ENCODE peak calls at places on chromosome 22, in four cellular contexts. N is bronchial epithelial cell; F is stimulated activated naive CD8-positive, alpha-beta T cell treated with anti-CD3 and anti-CD28 coated beads, Interleukin-15, amount 100 ng/mL, for 72 hours; O is pons. G is an unnamed sample.

GRCh38 chr22:37240941-37241320 is 3.1 kb downstream of the RAC2 start:
- DNase-seq in N (no peak), F (no peak), O (no peak), G (no peak)

GRCh38 chr22:29842740-29843139 is 4.7 kb upstream of the ASCC2 start:
- DNase-seq in N (peak), F (no peak), O (no peak), G (peak)

GRCh38 chr22:38317995-38318715 is 922 bp upstream of the CSNK1E start:
- DNase-seq in N (peak), F (no peak), O (no peak), G (peak)

GRCh38 chr22:21589415-21589814 is 21.9 kb downstream of the UBE2L3 start:
- DNase-seq in N (no peak), F (no peak), O (no peak), G (no peak)

GRCh38 chr22:49372111-49372529 is 455.6 kb downstream of the BRD1 start:
- DNase-seq in N (no peak), F (no peak), O (no peak), G (no peak)

GRCh38 chr22:37053310-37054077 is 2.0 kb downstream of the KCTD17 start:
- DNase-seq in N (no peak), F (no peak), O (no peak), G (no peak)

GRCh38 chr22:37089451-37089850 is 20.1 kb downstream of the TMPRSS6 start:
- DNase-seq in N (no peak), F (no peak), O (no peak), G (no peak)

GRCh38 chr22:48760481-48761238 is 1067.0 kb downstream of the BRD1 start:
- DNase-seq in N (no peak), F (no peak), O (no peak), G (no peak)

GRCh38 chr22:38345782-38346181 is 28.5 kb upstream of the CSNK1E start:
- DNase-seq in N (no peak), F (no peak), O (no peak), G (no peak)

GRCh38 chr22:44261861-44262595 is 50.7 kb downstream of the SHISAL1 start:
- DNase-seq in N (no peak), F (no peak), O (no peak), G (no peak)

GRCh38 chr22:32850591-32851517 is 49.3 kb downstream of the TIMP3 start:
- DNase-seq in N (no peak), F (no peak), O (peak), G (peak)

GRCh38 chr22:46424496-46424895 is 89.0 kb downstream of the TRMU start:
- DNase-seq in N (no peak), F (no peak), O (no peak), G (no peak)

GRCh38 chr22:19603767-19604166 is 79.6 kb upstream of the CLDN5 start:
- DNase-seq in N (no peak), F (no peak), O (no peak), G (no peak)

GRCh38 chr22:41775976-41776375 is 24.5 kb upstream of the CCDC134 start:
- DNase-seq in N (no peak), F (no peak), O (no peak), G (no peak)

GRCh38 chr22:40499187-40499753 is 128.9 kb downstream of the SGSM3 start:
- DNase-seq in N (peak), F (no peak), O (no peak), G (peak)

GRCh38 chr22:27461470-27461869 is 340.1 kb downstream of the MN1 start:
- DNase-seq in N (peak), F (no peak), O (no peak), G (peak)

G was measured in GM04503.